ENCODE peak calls at places on chromosomes 2 and 18, in seven cellular contexts. Y, Z, D, N, S, P and V are unnamed samples.

GRCh38 chr2:99975386-99975785 is 167.0 kb downstream of the AFF3 start:
- DNase-seq in D (peak; percentile 30), Y (no peak), Z (peak; percentile 81), S (no peak), P (no peak), N (peak; percentile 87), V (no peak)

GRCh38 chr18:23247896-23248295 is 112.6 kb downstream of the CABLES1 start:
- DNase-seq in D (no peak), Y (no peak), S (no peak), N (no peak), Z (no peak), P (no peak), V (no peak)

GRCh38 chr2:201852462-201852861 is 46.1 kb downstream of the CDK15 start:
- DNase-seq in N (no peak), Z (no peak), P (no peak), Y (no peak), S (no peak), D (no peak), V (no peak)

GRCh38 chr18:67672142-67672541 is 155.6 kb upstream of the DSEL start:
- DNase-seq in S (no peak), D (no peak), N (peak; percentile 23), Y (no peak), P (no peak), Z (no peak), V (no peak)

GRCh38 chr2:33788044-33788443 is 188.9 kb upstream of the FAM98A start:
- DNase-seq in P (no peak), D (no peak), S (no peak), Y (no peak), Z (no peak), N (peak; percentile 43), V (no peak)

GRCh38 chr2:9782197-9782719 is 61.0 kb upstream of the TAF1B start:
- DNase-seq in P (no peak), N (no peak), D (no peak), Y (no peak), S (peak; percentile 57), Z (no peak), V (no peak)

GRCh38 chr2:28661589-28662001 is 90.0 kb upstream of the PPP1CB start:
- DNase-seq in Y (peak; percentile 76), S (peak; percentile 58), P (peak; percentile 84), Z (no peak), D (no peak), N (peak; percentile 88), V (no peak)

GRCh38 chr2:10514287-10514686 is 66.2 kb upstream of the ODC1 start:
- DNase-seq in S (no peak), D (no peak), Z (no peak), Y (no peak), N (no peak), P (no peak), V (no peak)

GRCh38 chr2:175742367-175742766 is 259.7 kb downstream of the LNPK start:
- DNase-seq in S (no peak), Z (no peak), Y (no peak), N (peak; percentile 55), D (no peak), P (no peak), V (no peak)

GRCh38 chr2:15666776-15667578 is 75.3 kb downstream of the DDX1 start:
- DNase-seq in S (no peak), D (no peak), Z (no peak), N (no peak), Y (no peak), P (no peak), V (no peak)

GRCh38 chr2:133718688-133719201 is 150.5 kb upstream of the NCKAP5 start:
- DNase-seq in Z (no peak), Y (no peak), D (peak; percentile 59), S (no peak), P (peak; percentile 70), N (peak; percentile 88), V (no peak)

GRCh38 chr18:58213445-58213844 is 169.4 kb downstream of the NEDD4L start:
- DNase-seq in Y (no peak), D (peak; percentile 70), N (peak; percentile 93), P (no peak), Z (no peak), S (no peak), V (no peak)

GRCh38 chr2:190766174-190766572 is 114.4 kb upstream of the GLS start:
- DNase-seq in S (no peak), N (no peak), Z (no peak), P (no peak), Y (no peak), D (no peak), V (no peak)

GRCh38 chr18:23585007-23585871 is 1.1 kb downstream of the NPC1 start:
- DNase-seq in D (no peak), S (peak; percentile 35), N (no peak), Z (no peak), Y (peak; percentile 37), P (peak; percentile 31), V (no peak)

GRCh38 chr18:59769105-59769865 is 72.1 kb upstream of the CCBE1 start:
- DNase-seq in P (no peak), S (no peak), D (no peak), N (peak; percentile 36), Y (no peak), Z (no peak), V (no peak)

GRCh38 chr2:48851161-48851560 is 95.6 kb upstream of the LHCGR start:
- DNase-seq in S (no peak), P (no peak), D (no peak), N (peak; percentile 62), Z (no peak), Y (no peak), V (no peak)

GRCh38 chr2:165634855-165635254 is 159.2 kb downstream of the GALNT3 start:
- DNase-seq in D (no peak), Y (no peak), N (peak; percentile 5), S (no peak), P (peak; percentile 38), Z (no peak), V (no peak)

GRCh38 chr2:66481100-66481549 is 46.2 kb downstream of the MEIS1 start:
- DNase-seq in Z (no peak), N (peak; percentile 84), P (peak; percentile 43), S (peak; percentile 57), D (peak; percentile 26), Y (no peak), V (no peak)

GRCh38 chr2:199147216-199147615 is 310.5 kb downstream of the SATB2 start:
- DNase-seq in D (no peak), P (no peak), Y (no peak), N (no peak), Z (no peak), S (no peak), V (no peak)

GRCh38 chr2:44715671-44716077 is 225.8 kb upstream of the SIX3 start:
- DNase-seq in P (peak; percentile 17), S (peak; percentile 29), N (peak; percentile 27), Z (no peak), Y (no peak), D (no peak), V (no peak)

DNA sequence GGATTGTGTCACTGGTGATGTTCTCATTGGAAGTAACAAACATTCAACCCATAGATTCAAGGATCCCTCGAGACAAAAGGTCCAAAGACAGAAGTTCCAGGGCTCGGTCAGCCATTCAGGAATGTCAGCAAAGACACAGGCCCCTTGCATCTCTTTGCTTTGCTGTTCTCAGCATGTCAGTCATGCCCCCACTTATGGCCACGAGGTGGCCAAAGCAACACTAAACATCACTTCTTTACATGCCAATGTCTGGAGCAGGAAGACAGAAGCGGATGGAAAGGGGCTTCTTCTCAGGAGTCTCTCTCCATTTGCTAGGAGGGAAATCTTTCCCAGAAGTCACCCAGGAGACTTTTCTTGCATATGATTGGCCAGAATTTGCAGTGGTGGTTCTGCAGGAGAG is 191.6 kb upstream of the SP5 start:
- DNase-seq in P (no peak), D (no peak), Y (no peak), Z (no peak), S (no peak), N (no peak), V (no peak)
- TF ChIP-seq CTCF in P (no peak), D (no peak), Y (no peak), Z (peak; percentile 14), S (no peak), N (no peak), V (no peak)

GRCh38 chr2:121102949-121103348 is 182.1 kb downstream of the TFCP2L1 start:
- DNase-seq in N (no peak), P (no peak), D (no peak), Z (no peak), Y (no peak), S (no peak), V (no peak)

GRCh38 chr2:121101093-121101715 is 183.8 kb downstream of the TFCP2L1 start:
- DNase-seq in P (no peak), Z (no peak), D (no peak), Y (no peak), S (no peak), N (no peak), V (no peak)

GRCh38 chr2:121098556-121098955 is 186.4 kb downstream of the TFCP2L1 start:
- DNase-seq in S (no peak), N (no peak), P (no peak), Z (no peak), D (no peak), Y (no peak), V (no peak)

GRCh38 chr2:121096611-121097010 is 188.4 kb downstream of the TFCP2L1 start:
- DNase-seq in S (no peak), Z (no peak), P (no peak), Y (no peak), N (no peak), D (no peak), V (no peak)

GRCh38 chr2:121099329-121100318 is 185.4 kb downstream of the TFCP2L1 start:
- DNase-seq in N (no peak), S (peak; percentile 47), D (no peak), P (peak; percentile 52), Y (peak; percentile 69), Z (no peak), V (no peak)
- H3K9me3 ChIP-seq in N (no peaks in the 10 kb centered on the region), S (no peaks in the 10 kb centered on the region), D (no peaks in the 10 kb centered on the region), P (no peaks in the 10 kb centered on the region), Y (no peaks in the 10 kb centered on the region), Z (no peaks in the 10 kb centered on the region), V (no peaks in the 10 kb centered on the region)

DNA sequence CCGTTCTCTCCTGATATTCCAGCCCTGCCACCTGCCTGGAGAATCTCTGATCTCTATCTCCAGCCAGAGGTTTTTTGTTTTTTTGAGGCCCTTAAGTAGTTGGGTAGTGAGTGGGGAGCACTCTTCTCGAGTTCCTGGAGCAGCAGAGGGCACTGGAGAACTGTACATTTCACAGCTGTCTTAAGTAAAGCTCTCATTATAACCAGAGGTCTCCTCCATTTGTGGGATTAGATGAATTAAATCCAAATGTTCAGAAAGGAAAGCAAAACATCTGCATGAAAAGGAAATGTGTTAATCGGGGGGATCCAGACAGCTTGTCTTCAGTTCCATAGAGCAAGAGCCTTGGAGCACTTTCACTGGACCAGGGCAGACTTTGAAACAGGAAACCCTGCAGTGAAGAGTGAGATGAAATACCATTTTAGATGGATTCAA is 32.8 kb downstream of the AOX1 start:
- DNase-seq in S (peak; percentile 14), N (peak; percentile 78), P (no peak), Z (no peak), Y (no peak), D (no peak), V (no peak)
- TF ChIP-seq CTCF in S (peak; percentile 30), N (peak; percentile 53), P (peak; percentile 16), Z (peak; percentile 63), Y (no peak), D (peak; percentile 52), V (no peak)

DNA sequence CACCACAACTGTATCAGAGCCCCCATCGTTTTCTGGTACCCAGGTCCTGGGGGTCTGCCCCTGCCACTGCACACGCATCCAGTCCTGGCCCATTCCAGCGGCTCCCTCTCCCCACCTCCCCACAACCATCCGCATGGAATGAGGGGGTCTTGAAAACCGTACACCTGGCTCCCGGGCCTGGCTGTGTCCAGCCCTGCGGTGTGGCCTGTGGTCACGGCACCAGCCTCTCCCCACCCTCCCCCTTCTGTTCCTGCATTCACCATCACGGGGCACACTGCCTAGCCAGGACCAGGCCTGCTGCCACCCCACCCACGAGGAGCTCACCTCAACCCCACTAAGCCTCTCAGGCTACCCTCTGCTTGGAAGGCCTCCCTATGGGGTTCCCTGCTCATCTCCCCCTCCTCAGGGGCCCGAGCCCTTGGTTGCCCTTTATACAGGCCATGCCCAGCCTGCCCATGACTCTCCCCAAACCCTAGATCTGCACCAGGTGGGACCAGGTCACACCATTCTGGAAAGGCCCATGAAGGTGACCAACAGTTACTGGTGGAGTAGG is 11.4 kb downstream of the GPR35 start:
- DNase-seq in S (no peak), P (no peak), D (no peak), N (no peak), Z (no peak), Y (no peak), V (no peak)
- H3K9me3 ChIP-seq in S (peaks cover 9% of the 10 kb centered on the region), P (peaks cover 4% of the 10 kb centered on the region), D (peaks cover 19% of the 10 kb centered on the region), N (peaks cover 11% of the 10 kb centered on the region), Z (no peaks in the 10 kb centered on the region), Y (no peaks in the 10 kb centered on the region), V (no peaks in the 10 kb centered on the region)